ENCODE peak calls at places on chromosomes 1 and 21, in seven cellular contexts. One of them, this sample, is unnamed.

GRCh38 chr1:248841702-248842395 is 3.8 kb downstream of the ZNF672 start:
- DNase-seq in A549: peak
- DNase-seq in prostate gland: no peak
- DNase-seq in fibroblast of lung: peak
- DNase-seq in heart right ventricle: peak
- DNase-seq in GM23248: peak
- DNase-seq in neuronal stem cell: peak
- DNase-seq in this sample: peak

GRCh38 chr1:220137006-220137794 is 43.3 kb downstream of the IARS2 start:
- DNase-seq in A549: no peak
- DNase-seq in prostate gland: no peak
- DNase-seq in fibroblast of lung: no peak
- DNase-seq in heart right ventricle: no peak
- DNase-seq in GM23248: no peak
- DNase-seq in neuronal stem cell: no peak
- DNase-seq in this sample: no peak

GRCh38 chr1:181918893-181919728 is 142.4 kb downstream of the ZNF648 start:
- DNase-seq in A549: no peak
- DNase-seq in prostate gland: no peak
- DNase-seq in fibroblast of lung: no peak
- DNase-seq in heart right ventricle: no peak
- DNase-seq in GM23248: no peak
- DNase-seq in neuronal stem cell: no peak
- DNase-seq in this sample: no peak

GRCh38 chr1:243977104-243977503 is 74.0 kb upstream of the ZBTB18 start:
- DNase-seq in A549: no peak
- DNase-seq in prostate gland: no peak
- DNase-seq in fibroblast of lung: peak
- DNase-seq in heart right ventricle: no peak
- DNase-seq in GM23248: peak
- DNase-seq in neuronal stem cell: no peak
- DNase-seq in this sample: no peak

GRCh38 chr1:245234217-245235120 is 79.7 kb downstream of the KIF26B start:
- DNase-seq in A549: no peak
- DNase-seq in prostate gland: no peak
- DNase-seq in fibroblast of lung: no peak
- DNase-seq in heart right ventricle: no peak
- DNase-seq in GM23248: no peak
- DNase-seq in neuronal stem cell: peak
- DNase-seq in this sample: no peak

GRCh38 chr1:211327341-211327921 is 798 bp downstream of the TRAF5 start:
- DNase-seq in A549: no peak
- DNase-seq in prostate gland: no peak
- DNase-seq in fibroblast of lung: peak
- DNase-seq in heart right ventricle: no peak
- DNase-seq in GM23248: peak
- DNase-seq in neuronal stem cell: no peak
- DNase-seq in this sample: no peak

GRCh38 chr21:39397651-39398385 is 47.8 kb downstream of the LCA5L start:
- DNase-seq in A549: no peak
- DNase-seq in prostate gland: no peak
- DNase-seq in fibroblast of lung: no peak
- DNase-seq in heart right ventricle: no peak
- DNase-seq in GM23248: peak
- DNase-seq in neuronal stem cell: no peak
- DNase-seq in this sample: no peak

GRCh38 chr1:43048601-43049011 is 89.9 kb upstream of the SLC2A1 start:
- DNase-seq in A549: no peak
- DNase-seq in prostate gland: no peak
- DNase-seq in fibroblast of lung: no peak
- DNase-seq in heart right ventricle: no peak
- DNase-seq in GM23248: peak
- DNase-seq in neuronal stem cell: no peak
- DNase-seq in this sample: no peak

GRCh38 chr1:99955375-99955774 is 14.4 kb upstream of the SLC35A3 start:
- DNase-seq in A549: no peak
- DNase-seq in prostate gland: no peak
- DNase-seq in fibroblast of lung: no peak
- DNase-seq in heart right ventricle: no peak
- DNase-seq in GM23248: no peak
- DNase-seq in neuronal stem cell: no peak
- DNase-seq in this sample: no peak

GRCh38 chr1:116921937-116922336 is 12.2 kb downstream of the PTGFRN start:
- DNase-seq in A549: no peak
- DNase-seq in prostate gland: no peak
- DNase-seq in fibroblast of lung: no peak
- DNase-seq in heart right ventricle: no peak
- DNase-seq in GM23248: no peak
- DNase-seq in neuronal stem cell: no peak
- DNase-seq in this sample: no peak

GRCh38 chr1:156104861-156105546 is 9.5 kb upstream of the LMNA start:
- DNase-seq in A549: peak
- DNase-seq in prostate gland: no peak
- DNase-seq in fibroblast of lung: peak
- DNase-seq in heart right ventricle: no peak
- DNase-seq in GM23248: peak
- DNase-seq in neuronal stem cell: no peak
- DNase-seq in this sample: no peak

GRCh38 chr1:37323486-37324377 is 150.6 kb upstream of the ZC3H12A start:
- DNase-seq in A549: peak
- DNase-seq in prostate gland: no peak
- DNase-seq in fibroblast of lung: peak
- DNase-seq in heart right ventricle: no peak
- DNase-seq in GM23248: no peak
- DNase-seq in neuronal stem cell: peak
- DNase-seq in this sample: no peak

GRCh38 chr1:214319930-214320329 is 39.0 kb downstream of the SMYD2 start:
- DNase-seq in A549: no peak
- DNase-seq in prostate gland: no peak
- DNase-seq in fibroblast of lung: no peak
- DNase-seq in heart right ventricle: no peak
- DNase-seq in GM23248: no peak
- DNase-seq in neuronal stem cell: no peak
- DNase-seq in this sample: no peak

GRCh38 chr1:36555041-36555440 is 72.3 kb upstream of the CSF3R start:
- DNase-seq in A549: no peak
- DNase-seq in prostate gland: no peak
- DNase-seq in fibroblast of lung: no peak
- DNase-seq in heart right ventricle: no peak
- DNase-seq in GM23248: no peak
- DNase-seq in neuronal stem cell: no peak
- DNase-seq in this sample: peak

GRCh38 chr1:234325878-234326492 is 47.3 kb upstream of the COA6 start:
- DNase-seq in A549: no peak
- DNase-seq in prostate gland: no peak
- DNase-seq in fibroblast of lung: no peak
- DNase-seq in heart right ventricle: no peak
- DNase-seq in GM23248: no peak
- DNase-seq in neuronal stem cell: no peak
- DNase-seq in this sample: no peak
- H3K4me3 ChIP-seq in A549: peak
- H3K4me3 ChIP-seq in prostate gland: peak
- H3K4me3 ChIP-seq in fibroblast of lung: no peak
- H3K4me3 ChIP-seq in heart right ventricle: peak
- H3K4me3 ChIP-seq in GM23248: peak
- H3K4me3 ChIP-seq in neuronal stem cell: no peak
- H3K4me3 ChIP-seq in this sample: peak

DNA sequence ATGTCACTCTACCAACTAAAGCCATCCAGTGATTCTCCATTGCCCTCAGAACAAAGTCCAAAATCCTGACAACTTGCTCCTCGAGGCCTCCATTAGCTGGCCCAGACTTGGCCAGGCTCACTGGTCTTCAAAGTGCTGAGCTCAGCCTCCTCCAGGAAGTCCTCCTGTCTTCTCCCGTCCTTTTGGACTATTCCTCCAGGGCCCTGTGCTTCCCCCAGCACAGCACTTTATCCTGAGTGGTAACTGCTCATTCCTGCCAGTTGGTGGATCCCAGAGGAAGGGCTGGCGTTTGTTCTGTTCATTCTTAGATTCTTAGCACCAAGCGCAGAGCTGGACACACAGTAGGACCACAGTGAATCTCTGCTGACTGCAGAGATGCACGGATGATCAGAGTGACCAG is 179.9 kb downstream of the PTPRU start:
- DNase-seq in A549: peak
- DNase-seq in prostate gland: no peak
- DNase-seq in fibroblast of lung: peak
- DNase-seq in heart right ventricle: no peak
- DNase-seq in GM23248: no peak
- DNase-seq in neuronal stem cell: no peak
- DNase-seq in this sample: no peak
- H3K27ac ChIP-seq in A549: no peak
- H3K27ac ChIP-seq in prostate gland: peak
- H3K27ac ChIP-seq in fibroblast of lung: no peak
- H3K27ac ChIP-seq in heart right ventricle: no peak
- H3K27ac ChIP-seq in GM23248: no peak
- H3K27ac ChIP-seq in neuronal stem cell: no peak
- H3K27ac ChIP-seq in this sample: peak

DNA sequence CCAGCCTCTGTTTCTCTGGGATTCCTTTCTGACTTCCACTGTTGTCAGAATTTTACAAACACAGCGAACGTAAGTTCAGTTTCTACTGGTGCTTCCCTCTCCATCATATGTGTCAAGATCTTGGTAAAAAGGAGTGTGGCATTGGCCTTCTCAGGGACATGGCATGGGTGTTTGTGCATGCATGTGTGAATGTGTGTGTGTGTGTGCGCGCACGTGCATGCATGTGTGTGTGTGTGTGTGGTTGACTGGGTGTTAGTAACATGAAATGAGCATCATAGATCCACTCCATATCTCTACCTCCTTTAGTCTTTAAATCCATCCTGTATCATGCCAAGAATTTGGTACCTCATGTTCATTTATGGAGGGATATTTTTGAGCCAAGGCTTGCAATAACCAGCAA is 411.3 kb downstream of the NPHP4 start:
- DNase-seq in A549: no peak
- DNase-seq in prostate gland: no peak
- DNase-seq in fibroblast of lung: no peak
- DNase-seq in heart right ventricle: no peak
- DNase-seq in GM23248: no peak
- DNase-seq in neuronal stem cell: no peak
- DNase-seq in this sample: no peak
- H3K4me3 ChIP-seq in A549: no peak
- H3K4me3 ChIP-seq in prostate gland: no peak
- H3K4me3 ChIP-seq in fibroblast of lung: no peak
- H3K4me3 ChIP-seq in heart right ventricle: no peak
- H3K4me3 ChIP-seq in GM23248: no peak
- H3K4me3 ChIP-seq in neuronal stem cell: no peak
- H3K4me3 ChIP-seq in this sample: no peak

DNA sequence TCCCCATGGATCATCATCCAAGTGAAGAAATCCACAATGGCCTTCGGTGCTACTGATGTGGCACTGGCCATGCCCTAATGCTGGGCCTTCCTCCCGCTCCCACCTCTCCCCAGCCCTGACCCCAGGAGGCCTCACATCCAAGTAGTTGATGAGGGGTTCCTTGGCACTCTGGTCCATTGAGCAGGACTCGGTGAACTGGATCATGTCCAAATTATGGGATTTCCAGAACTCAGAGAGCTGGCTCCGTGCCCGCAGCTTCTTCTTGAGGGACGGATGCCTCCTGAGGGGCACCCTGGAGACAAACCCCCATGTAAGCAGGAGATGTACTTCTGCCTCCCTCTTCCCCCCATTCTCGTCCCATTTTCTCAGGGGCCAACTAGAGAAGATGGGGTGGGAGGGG is 929 bp downstream of the CTSE start:
- DNase-seq in A549: no peak
- DNase-seq in prostate gland: no peak
- DNase-seq in fibroblast of lung: no peak
- DNase-seq in heart right ventricle: no peak
- DNase-seq in GM23248: no peak
- DNase-seq in neuronal stem cell: no peak
- DNase-seq in this sample: no peak
- H3K27ac ChIP-seq in A549: no peak
- H3K27ac ChIP-seq in prostate gland: no peak
- H3K27ac ChIP-seq in fibroblast of lung: no peak
- H3K27ac ChIP-seq in heart right ventricle: no peak
- H3K27ac ChIP-seq in GM23248: no peak
- H3K27ac ChIP-seq in neuronal stem cell: no peak
- H3K27ac ChIP-seq in this sample: no peak

GRCh38 chr1:16191916-16192545 is 20.4 kb downstream of the ARHGEF19 start:
- DNase-seq in A549: no peak
- DNase-seq in prostate gland: peak
- DNase-seq in fibroblast of lung: no peak
- DNase-seq in heart right ventricle: no peak
- DNase-seq in GM23248: no peak
- DNase-seq in neuronal stem cell: no peak
- DNase-seq in this sample: no peak
- H3K4me3 ChIP-seq in A549: no peak
- H3K4me3 ChIP-seq in prostate gland: no peak
- H3K4me3 ChIP-seq in fibroblast of lung: no peak
- H3K4me3 ChIP-seq in heart right ventricle: no peak
- H3K4me3 ChIP-seq in GM23248: no peak
- H3K4me3 ChIP-seq in neuronal stem cell: no peak
- H3K4me3 ChIP-seq in this sample: no peak

DNA sequence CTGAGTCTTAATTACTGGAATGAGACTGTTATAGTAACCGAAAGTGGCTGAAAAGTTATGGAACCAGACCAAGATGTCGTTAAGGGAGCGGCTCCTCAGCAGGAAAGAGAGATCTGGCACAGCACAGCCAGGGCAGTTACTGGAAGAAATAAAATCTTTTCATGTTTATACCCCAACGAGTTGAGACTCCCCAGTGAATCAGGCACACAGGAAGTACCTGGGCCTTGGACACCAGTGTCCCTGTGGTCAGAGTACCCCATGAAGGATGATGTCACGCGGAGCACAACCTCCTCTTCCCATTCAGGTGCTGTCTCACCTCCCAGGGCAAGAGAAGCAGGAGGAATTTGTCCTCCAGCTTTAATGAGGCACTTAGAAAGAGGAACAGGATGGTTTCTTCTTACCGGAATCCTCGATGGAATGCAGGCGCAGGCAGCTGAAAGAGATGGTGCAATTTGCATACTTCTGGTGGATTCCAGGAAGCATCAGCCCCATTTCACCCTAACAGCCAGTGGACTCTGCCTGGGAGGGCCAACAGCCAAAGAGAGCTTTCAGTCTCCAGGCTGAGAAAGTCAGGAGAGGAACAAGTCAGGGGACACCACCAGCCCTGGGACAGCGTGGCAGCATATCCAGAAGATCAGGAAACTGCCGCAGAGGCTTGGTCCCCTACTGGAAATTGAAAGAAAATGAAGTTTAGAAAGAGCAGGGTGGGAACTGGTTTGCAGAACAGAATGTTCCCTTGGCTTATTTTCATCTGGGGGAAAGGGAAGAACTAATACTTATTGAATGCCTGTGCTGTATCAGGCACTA is 35.9 kb upstream of the CTTNBP2NL start:
- DNase-seq in A549: no peak
- DNase-seq in prostate gland: peak
- DNase-seq in fibroblast of lung: peak
- DNase-seq in heart right ventricle: peak
- DNase-seq in GM23248: peak
- DNase-seq in neuronal stem cell: peak
- DNase-seq in this sample: peak
- H3K27ac ChIP-seq in A549: no peak
- H3K27ac ChIP-seq in prostate gland: peak
- H3K27ac ChIP-seq in fibroblast of lung: peak
- H3K27ac ChIP-seq in heart right ventricle: peak
- H3K27ac ChIP-seq in GM23248: peak
- H3K27ac ChIP-seq in neuronal stem cell: peak
- H3K27ac ChIP-seq in this sample: peak

This sample was measured in tibial artery.